ENCODE peak calls at places on chromosome 14, in ten cellular contexts. Q, Z, C, T, V, U, J, X, H and O are unnamed samples.

GRCh38 chr14:36397357-36397756 is 76.9 kb upstream of the MBIP start:
- DNase-seq in U (no peak), J (no peak), Q (no peak), V (no peak), X (no peak), Z (no peak), C (no peak), T (no peak), H (no peak), O (no peak)

GRCh38 chr14:67575684-67576083 is 24.4 kb downstream of the PIGH start:
- DNase-seq in C (no peak), U (no peak), J (no peak), H (peak; percentile 8), X (no peak), Q (no peak), Z (no peak), V (peak; percentile 5), T (no peak), O (no peak)

GRCh38 chr14:73227812-73228781 is 9.2 kb upstream of the PAPLN start:
- DNase-seq in T (peak; percentile 87), Q (peak; percentile 96), V (peak; percentile 98), U (no peak), H (peak; percentile 86), J (no peak), Z (peak; percentile 39), X (peak; percentile 79), C (peak; percentile 86), O (no peak)

GRCh38 chr14:92173668-92174067 is 51.9 kb downstream of the CPSF2 start:
- DNase-seq in X (no peak), T (peak; percentile 26), J (no peak), Z (no peak), H (peak; percentile 36), C (no peak), V (no peak), U (no peak), Q (no peak), O (no peak)

GRCh38 chr14:77612011-77612620 is 4.3 kb downstream of the SPTLC2 start:
- DNase-seq in Z (no peak), V (peak; percentile 56), U (no peak), Q (peak; percentile 38), J (no peak), X (no peak), H (peak; percentile 86), C (no peak), T (peak; percentile 79), O (no peak)

GRCh38 chr14:19799880-19800279 is 3.7 kb upstream of the OR4N2 start:
- DNase-seq in U (no peak), J (no peak), V (no peak), T (no peak), C (no peak), Q (no peak), H (no peak), Z (no peak), X (no peak), O (no peak)

GRCh38 chr14:61561657-61562276 is 133.5 kb upstream of the HIF1A start:
- DNase-seq in H (peak; percentile 100), Z (no peak), Q (peak; percentile 99), V (peak; percentile 100), T (peak; percentile 100), U (no peak), J (no peak), C (peak; percentile 84), X (peak; percentile 67), O (no peak)

GRCh38 chr14:97634786-97635185 is 837.6 kb downstream of the VRK1 start:
- DNase-seq in C (no peak), U (no peak), T (no peak), Z (peak; percentile 66), H (no peak), V (no peak), Q (no peak), J (no peak), X (no peak), O (no peak)

GRCh38 chr14:91731986-91732385 is at the start of gene CATSPERB:
- DNase-seq in Z (no peak), X (no peak), H (no peak), Q (no peak), U (no peak), J (no peak), T (no peak), C (no peak), V (no peak), O (no peak)

GRCh38 chr14:36702484-36702883 is 40.8 kb downstream of the PAX9 start:
- DNase-seq in U (no peak), T (no peak), C (no peak), Z (no peak), H (no peak), Q (no peak), V (no peak), J (no peak), X (no peak), O (no peak)

GRCh38 chr14:42023452-42023851 is 416.8 kb downstream of the LRFN5 start:
- DNase-seq in C (no peak), V (no peak), J (no peak), T (no peak), U (peak; percentile 55), Z (no peak), Q (no peak), X (no peak), H (no peak), O (no peak)

GRCh38 chr14:89507521-89507920 is 90.5 kb upstream of the FOXN3 start:
- DNase-seq in H (peak; percentile 93), U (no peak), V (peak; percentile 63), Q (peak; percentile 76), J (no peak), T (peak; percentile 92), C (no peak), Z (peak; percentile 64), X (no peak), O (no peak)

GRCh38 chr14:40074169-40074568 is 641.9 kb upstream of the FBXO33 start:
- DNase-seq in V (no peak), X (no peak), J (no peak), Q (no peak), T (no peak), U (no peak), H (no peak), Z (no peak), C (no peak), O (no peak)

GRCh38 chr14:74638066-74638465 is 26.0 kb upstream of the LTBP2 start:
- DNase-seq in X (no peak), H (no peak), Z (no peak), Q (peak; percentile 83), C (no peak), T (no peak), J (no peak), U (no peak), V (no peak), O (no peak)

DNA sequence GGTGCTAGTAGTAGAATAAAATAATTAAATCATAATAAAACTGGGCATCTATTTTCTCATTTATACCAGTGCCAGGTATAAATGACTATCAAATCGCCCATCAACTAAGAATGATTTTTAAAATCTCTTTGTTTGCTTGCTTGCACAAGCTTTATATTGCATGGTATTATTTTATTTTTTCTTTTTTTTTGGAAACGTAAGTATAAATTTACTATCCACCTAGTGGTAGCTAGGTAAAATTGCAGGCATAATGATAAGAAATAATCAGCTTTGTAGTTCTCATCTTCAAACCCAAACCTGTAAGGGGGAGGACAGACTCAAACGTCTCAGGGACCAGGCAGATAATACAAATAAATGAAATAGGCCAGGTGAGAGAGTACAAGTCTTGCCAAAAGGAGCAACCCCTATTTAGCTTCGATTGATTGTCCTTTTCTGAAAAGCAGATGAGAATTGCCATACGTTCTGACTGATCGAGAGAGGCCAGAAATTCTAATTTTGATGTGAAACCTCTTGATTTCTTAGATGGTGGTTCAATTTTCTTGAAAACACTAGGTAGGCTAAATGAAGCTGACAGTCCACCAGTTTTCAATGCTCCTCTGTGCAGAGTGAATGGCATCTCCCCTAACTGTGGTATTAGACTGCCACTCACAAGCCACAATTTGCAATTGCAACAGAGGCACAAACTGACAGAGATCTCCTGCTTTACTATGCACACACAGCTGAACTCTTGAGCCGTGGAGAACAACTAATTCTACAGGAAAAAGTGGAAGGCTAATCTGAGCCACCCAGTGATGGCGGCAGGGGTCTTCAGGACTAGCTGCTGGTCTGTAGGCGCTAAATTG is 189.3 kb downstream of the DACT1 start:
- DNase-seq in Q (no peak), T (no peak), H (no peak), J (no peak), Z (peak; percentile 8), C (no peak), X (no peak), U (no peak), V (no peak), O (no peak)
- TF ChIP-seq CTCF in Q (no peak), T (peak; percentile 20), H (peak; percentile 37), J (peak; percentile 59), Z (peak; percentile 13), C (no peak), X (no peak), U (no peak), V (peak; percentile 28), O (peak; percentile 53)

GRCh38 chr14:63174760-63175191 is 29.5 kb upstream of the RHOJ start:
- DNase-seq in U (peak; percentile 6), T (peak; percentile 98), C (no peak), X (no peak), J (peak; percentile 26), V (peak; percentile 89), Z (peak; percentile 29), Q (peak; percentile 96), H (peak; percentile 98), O (no peak)
- TF ChIP-seq CTCF in U (peak; percentile 68), T (peak; percentile 88), C (peak; percentile 13), X (peak; percentile 84), J (peak; percentile 81), V (peak; percentile 89), Z (peak; percentile 49), Q (peak; percentile 60), H (peak; percentile 83), O (peak; percentile 74)

GRCh38 chr14:51239813-51240803 is at the start of gene TMX1:
- DNase-seq in Z (peak; percentile 98), J (peak; percentile 93), X (peak; percentile 96), H (peak; percentile 97), V (peak; percentile 99), Q (peak; percentile 99), C (peak; percentile 97), T (peak; percentile 95), U (peak; percentile 96), O (peak; percentile 95)
- TF ChIP-seq CTCF in Z (peak; percentile 0), J (no peak), X (peak; percentile 9), H (peak; percentile 4), V (no peak), Q (no peak), C (no peak), T (no peak), U (no peak), O (peak; percentile 34)

GRCh38 chr14:95173518-95173917 is 16.2 kb upstream of the DICER1 start:
- DNase-seq in C (no peak), H (no peak), T (no peak), V (no peak), X (no peak), Z (no peak), Q (no peak), J (no peak), U (no peak), O (no peak)

GRCh38 chr14:95174184-95174804 is 17.0 kb upstream of the DICER1 start:
- DNase-seq in X (no peak), T (no peak), Z (no peak), U (no peak), V (peak; percentile 58), C (no peak), J (no peak), H (no peak), Q (peak; percentile 49), O (no peak)
- TF ChIP-seq CTCF in X (peak; percentile 7), T (peak; percentile 10), Z (no peak), U (peak; percentile 18), V (peak; percentile 49), C (no peak), J (no peak), H (peak; percentile 25), Q (no peak), O (no peak)

GRCh38 chr14:24213866-24214652 is 771 bp upstream of the CHMP4A start:
- DNase-seq in C (no peak), V (no peak), J (no peak), U (no peak), T (no peak), X (no peak), Q (no peak), H (no peak), Z (no peak), O (no peak)
- TF ChIP-seq CTCF in C (no peak), V (no peak), J (no peak), U (no peak), T (no peak), X (no peak), Q (no peak), H (no peak), Z (no peak), O (no peak)